ENCODE peak calls at places on chromosomes 13 and 19, in four cellular contexts. O is endothelial cell of umbilical vein, S is left ventricle myocardium inferior, Y is fibroblast of lung. J is an unnamed sample. For H3K4me1, the result is how much of the 10 kb centered on the place peaks cover.

GRCh38 chr13:80036845-80037504 is 304.0 kb downstream of the SPRY2 start:
- DNase-seq in S (no peak), O (no peak), Y (no peak), J (no peak)

GRCh38 chr19:9741476-9742171 is 26.9 kb downstream of the ZNF846 start:
- DNase-seq in S (no peak), Y (no peak), O (no peak), J (no peak)

GRCh38 chr13:38662362-38662761 is 24.5 kb upstream of the FREM2 start:
- DNase-seq in S (no peak), O (no peak), Y (peak), J (no peak)

GRCh38 chr19:11141937-11142527 is 13.6 kb downstream of the SPC24 start:
- DNase-seq in Y (no peak), S (no peak), O (no peak), J (no peak)

GRCh38 chr13:90246005-90246404 is 1101.5 kb upstream of the MIR17HG start:
- DNase-seq in Y (no peak), S (no peak), O (no peak), J (no peak)

GRCh38 chr13:81565849-81566248 is 1224.9 kb upstream of the SPRY2 start:
- DNase-seq in S (no peak), Y (no peak), O (no peak), J (no peak)

GRCh38 chr13:25493930-25494707 is 122.3 kb downstream of the ATP8A2 start:
- DNase-seq in S (no peak), O (no peak), Y (no peak), J (no peak)

GRCh38 chr19:9672893-9673292 is 2.0 kb downstream of the ZNF562 start:
- DNase-seq in Y (no peak), O (no peak), S (no peak), J (no peak)

GRCh38 chr13:92044351-92044750 is 645.9 kb downstream of the GPC5 start:
- DNase-seq in O (no peak), Y (no peak), S (no peak), J (no peak)

GRCh38 chr13:27080018-27080948 is 91.3 kb downstream of the USP12 start:
- DNase-seq in Y (no peak), O (no peak), S (no peak), J (no peak)

GRCh38 chr13:92074658-92075057 is 676.2 kb downstream of the GPC5 start:
- DNase-seq in Y (no peak), S (no peak), O (no peak), J (no peak)

GRCh38 chr19:15124572-15125231 is 17.5 kb downstream of the SYDE1 start:
- DNase-seq in S (no peak), Y (no peak), O (no peak), J (peak)

GRCh38 chr13:34369925-34370324 is 552.0 kb downstream of the RFC3 start:
- DNase-seq in Y (no peak), O (no peak), S (no peak), J (no peak)

GRCh38 chr13:105969761-105970160 is 565.7 kb downstream of the EFNB2 start:
- DNase-seq in Y (peak), O (no peak), S (no peak), J (no peak)

GRCh38 chr19:14530005-14530348 is 583 bp downstream of the TECR start:
- DNase-seq in O (no peak), S (no peak), Y (no peak), J (peak)

GRCh38 chr19:5839312-5840017 is at the start of gene FUT6:
- DNase-seq in Y (no peak), O (no peak), S (no peak), J (no peak)

GRCh38 chr19:7549749-7550148 is 14.2 kb downstream of the PNPLA6 start:
- DNase-seq in Y (no peak), S (no peak), O (no peak), J (no peak)

DNA sequence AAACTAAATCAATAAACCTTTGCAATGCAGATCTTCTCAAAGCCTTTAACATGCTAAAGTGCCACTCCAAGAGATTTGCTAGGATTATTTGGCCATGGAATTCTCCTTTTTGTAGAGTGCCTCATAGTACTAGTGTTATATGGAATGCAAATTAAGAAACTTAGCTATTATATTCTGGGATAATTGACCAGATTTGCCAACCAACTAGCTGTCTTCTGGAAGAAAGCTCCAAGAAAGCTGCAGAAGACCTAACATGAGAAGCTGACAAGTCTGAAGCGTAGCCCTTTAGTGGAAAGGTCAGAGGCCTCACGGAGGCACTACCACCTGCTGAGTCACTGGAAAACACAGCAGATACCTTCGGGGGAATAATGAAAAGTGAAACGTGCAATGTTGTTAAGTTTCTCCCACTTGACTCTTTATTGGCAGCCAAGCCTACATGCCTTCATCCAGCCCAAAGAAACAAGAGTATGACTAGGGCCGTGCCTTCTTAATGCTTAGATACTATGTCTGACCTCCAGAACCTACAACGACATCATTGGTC is 29.8 kb upstream of the KATNAL1 start:
- DNase-seq in Y (no peak), O (no peak), S (no peak), J (no peak)
- H3K4me1 ChIP-seq in Y (under half), O (under half), S (under half), J (under half)

DNA sequence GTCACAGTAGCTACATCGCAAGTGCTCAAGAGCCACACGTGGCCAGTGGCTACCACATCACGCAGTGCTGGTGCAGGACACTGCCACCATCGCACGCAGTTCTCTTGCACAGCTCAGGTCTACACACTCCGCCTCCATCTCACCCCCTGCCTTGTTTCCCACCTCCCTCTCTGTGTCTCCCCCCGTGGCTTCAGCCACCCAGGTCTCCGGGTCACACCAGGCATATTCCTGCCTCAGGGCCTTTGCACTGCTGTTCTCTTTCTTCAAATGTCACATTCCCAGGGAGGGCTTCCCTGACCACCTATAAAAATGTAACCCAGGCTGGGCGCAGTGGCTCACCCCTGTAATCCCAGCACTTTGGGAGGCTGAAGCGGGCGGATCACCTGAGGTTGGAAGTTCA is 10.6 kb downstream of the CCDC8 start:
- DNase-seq in Y (no peak), S (no peak), O (no peak), J (no peak)
- H3K4me1 ChIP-seq in Y (under half), S (under half), O (under half), J (under half)

DNA sequence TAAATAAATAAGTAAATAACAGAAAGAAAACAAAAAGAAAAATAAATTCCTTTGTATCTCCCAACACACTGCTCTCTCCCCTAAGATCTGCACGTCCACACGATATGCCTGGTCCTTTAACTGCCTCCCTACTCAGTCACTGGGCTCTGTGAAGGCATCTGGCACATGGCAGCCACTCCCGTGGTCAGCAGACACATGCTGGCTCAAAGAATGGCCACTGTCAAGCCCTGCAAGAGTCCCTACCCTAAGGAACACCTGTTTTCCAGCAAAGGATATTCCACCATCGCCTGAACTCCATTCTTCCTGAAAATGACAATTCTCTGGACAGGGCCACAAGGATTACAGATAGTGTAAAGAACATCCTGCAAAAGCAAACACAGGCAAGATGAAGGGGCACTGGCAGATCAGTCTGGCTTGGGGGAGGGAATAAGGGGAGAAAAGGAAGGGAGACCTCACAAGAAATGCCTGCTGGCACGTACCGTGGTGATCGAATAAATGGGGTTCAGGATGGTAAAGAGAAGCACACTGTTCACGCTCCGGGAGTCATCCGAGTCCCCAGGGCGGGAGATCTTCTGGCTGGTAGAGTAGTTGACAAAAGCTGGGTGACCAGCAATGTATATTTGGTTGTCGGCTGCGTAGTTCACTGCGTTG is 4.3 kb downstream of the HNRNPL start:
- DNase-seq in S (no peak), Y (no peak), O (no peak), J (no peak)
- H3K4me1 ChIP-seq in S (half or more), Y (under half), O (under half), J (half or more)

DNA sequence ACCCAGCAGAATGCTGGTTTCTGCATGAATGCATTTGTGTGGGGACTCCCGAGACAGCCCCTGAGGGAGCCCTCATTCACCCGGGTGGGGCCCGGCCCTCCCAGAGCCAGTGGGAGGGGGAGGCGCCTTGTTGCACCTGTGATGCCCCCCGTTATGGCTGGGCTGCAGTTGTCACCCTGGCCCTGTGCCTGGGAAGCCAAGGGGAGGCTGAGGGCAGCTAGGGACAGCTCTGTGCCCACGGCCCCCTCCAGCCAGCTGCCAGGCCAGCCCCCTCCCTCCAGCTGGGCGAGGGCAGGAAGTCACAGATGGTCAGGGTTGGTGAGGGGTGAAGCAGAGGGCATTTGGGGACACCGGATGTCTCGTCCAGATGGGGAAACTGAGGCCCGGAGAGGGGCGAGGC is 26.1 kb downstream of the NFIC start:
- DNase-seq in S (no peak), O (no peak), Y (no peak), J (no peak)
- H3K4me1 ChIP-seq in S (half or more), O (under half), Y (under half), J (under half)

GRCh38 chr19:38617283-38617763 is 430 bp downstream of the MAP4K1 start:
- DNase-seq in Y (no peak), O (no peak), S (no peak), J (no peak)
- H3K4me1 ChIP-seq in Y (under half), O (under half), S (under half), J (half or more)

GRCh38 chr19:2296141-2296540 is 11.8 kb downstream of the LINGO3 start:
- DNase-seq in O (no peak), Y (no peak), S (no peak), J (no peak)
- H3K4me1 ChIP-seq in O (under half), Y (under half), S (under half), J (under half)

GRCh38 chr13:48235100-48235813 is 2.3 kb downstream of the ITM2B start:
- DNase-seq in Y (peak), O (peak), S (no peak), J (peak)

GRCh38 chr13:48235814-48236135 is 2.8 kb downstream of the ITM2B start:
- DNase-seq in S (no peak), O (no peak), Y (no peak), J (no peak)

GRCh38 chr13:48233886-48234488 is 981 bp downstream of the ITM2B start:
- DNase-seq in S (no peak), Y (peak), O (no peak), J (no peak)

GRCh38 chr13:48234652-48235099 is 1.7 kb downstream of the ITM2B start:
- DNase-seq in O (peak), S (no peak), Y (no peak), J (no peak)

DNA sequence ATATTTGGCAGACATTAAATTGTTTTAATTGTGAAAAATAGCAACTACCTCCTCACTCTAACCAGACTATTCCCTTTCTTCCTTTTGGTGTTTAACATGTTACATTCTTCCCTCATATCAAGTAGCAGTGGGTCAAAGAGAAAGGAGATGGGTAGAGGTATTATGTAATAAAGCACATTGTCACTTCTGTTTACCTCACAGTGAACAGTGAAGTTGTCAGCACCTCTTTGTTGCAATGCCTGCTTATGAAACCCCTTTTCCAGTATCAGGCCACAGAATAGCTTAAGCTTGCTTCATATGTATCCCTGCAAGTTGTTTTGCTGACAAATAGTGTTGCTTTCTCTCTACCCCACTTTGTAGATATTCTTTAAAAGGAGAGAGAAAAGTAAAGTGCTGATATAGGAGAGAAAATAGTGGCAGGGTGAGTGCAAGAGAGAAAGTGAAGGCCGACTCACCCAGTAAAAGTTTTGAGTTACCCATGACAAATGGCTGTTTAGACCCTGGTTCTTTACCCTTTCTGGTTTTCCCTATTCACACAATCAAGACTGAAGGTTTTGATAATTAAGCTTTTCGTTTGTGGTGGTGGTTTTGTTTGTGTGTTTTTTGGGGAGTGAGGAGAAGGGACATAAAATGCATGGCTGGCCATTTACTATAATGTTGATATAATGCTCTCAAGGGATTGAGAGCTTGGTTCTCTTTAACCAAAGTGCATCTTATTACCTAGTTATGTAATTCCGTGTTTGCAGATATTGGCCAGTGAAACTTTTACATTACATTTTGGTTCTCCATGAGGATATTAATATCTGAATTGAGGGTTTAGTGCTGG is 3.7 kb downstream of the ITM2B start:
- DNase-seq in Y (no peak), O (peak), S (no peak), J (no peak)
- H3K4me1 ChIP-seq in Y (under half), O (under half), S (half or more), J (half or more)

DNA sequence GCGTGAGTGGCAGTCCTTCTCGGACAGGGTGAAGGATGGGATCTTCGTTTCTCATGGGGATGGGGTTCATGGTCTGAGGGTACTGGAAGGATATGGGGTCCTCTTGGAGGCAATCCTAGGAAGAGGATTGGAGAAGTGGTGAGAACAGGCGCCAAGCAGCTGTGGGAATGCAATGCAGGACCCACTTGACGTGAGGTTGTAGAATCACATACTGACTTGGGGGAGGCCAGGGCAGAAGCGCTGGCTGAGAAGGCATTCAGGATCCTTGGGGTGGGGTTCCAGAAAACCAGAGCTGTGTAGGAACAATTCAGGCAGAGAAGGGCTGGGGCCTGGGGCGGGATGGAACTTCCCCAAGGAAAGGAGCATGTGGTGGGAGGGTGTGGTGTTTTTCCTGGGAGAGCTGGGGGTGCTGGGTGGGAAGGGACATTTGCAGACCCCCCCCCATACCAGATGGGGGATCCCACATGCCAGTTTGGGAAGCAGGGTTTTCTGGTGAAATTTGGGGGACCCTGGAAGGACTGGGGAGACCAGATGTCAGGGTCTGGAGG is 852 bp downstream of the KLK1 start:
- DNase-seq in Y (no peak), O (no peak), S (no peak), J (no peak)
- H3K4me1 ChIP-seq in Y (under half), O (under half), S (under half), J (under half)